ENCODE peak calls at places on chromosome 10, in eight cellular contexts. One of them, this sample, is unnamed.

GRCh38 chr10:90302758-90303443 is 554.9 kb downstream of the HTR7 start:
- DNase-seq in T-helper 9 cell: no peak
- DNase-seq in neural crest cell: no peak
- DNase-seq in substantia nigra: no peak
- DNase-seq in ecto neural progenitor cell: no peak
- DNase-seq in NCI-H1105 treated with DMSO at 0.1 percent for 48 hours: no peak
- DNase-seq in cardiac muscle cell: no peak
- DNase-seq in DMS153: no peak
- DNase-seq in this sample: no peak

GRCh38 chr10:57983226-57983870 is 284.3 kb downstream of the IPMK start:
- DNase-seq in DMS153: no peak
- DNase-seq in cardiac muscle cell: no peak
- DNase-seq in ecto neural progenitor cell: no peak
- DNase-seq in T-helper 9 cell: no peak
- DNase-seq in neural crest cell: no peak
- DNase-seq in substantia nigra: no peak
- DNase-seq in NCI-H1105 treated with DMSO at 0.1 percent for 48 hours: no peak
- DNase-seq in this sample: no peak

GRCh38 chr10:4283841-4284610 is 499.0 kb upstream of the KLF6 start:
- DNase-seq in DMS153: no peak
- DNase-seq in cardiac muscle cell: peak
- DNase-seq in neural crest cell: no peak
- DNase-seq in NCI-H1105 treated with DMSO at 0.1 percent for 48 hours: no peak
- DNase-seq in T-helper 9 cell: no peak
- DNase-seq in substantia nigra: no peak
- DNase-seq in ecto neural progenitor cell: no peak
- DNase-seq in this sample: no peak

GRCh38 chr10:110790913-110791525 is 80.7 kb upstream of the PDCD4 start:
- DNase-seq in NCI-H1105 treated with DMSO at 0.1 percent for 48 hours: no peak
- DNase-seq in DMS153: no peak
- DNase-seq in ecto neural progenitor cell: no peak
- DNase-seq in substantia nigra: no peak
- DNase-seq in T-helper 9 cell: no peak
- DNase-seq in cardiac muscle cell: no peak
- DNase-seq in neural crest cell: no peak
- DNase-seq in this sample: peak

GRCh38 chr10:72796042-72796441 is 97.5 kb upstream of the OIT3 start:
- DNase-seq in T-helper 9 cell: no peak
- DNase-seq in cardiac muscle cell: no peak
- DNase-seq in neural crest cell: no peak
- DNase-seq in NCI-H1105 treated with DMSO at 0.1 percent for 48 hours: no peak
- DNase-seq in ecto neural progenitor cell: no peak
- DNase-seq in DMS153: no peak
- DNase-seq in substantia nigra: no peak
- DNase-seq in this sample: no peak

GRCh38 chr10:59234814-59235429 is 58.5 kb downstream of the PHYHIPL start:
- DNase-seq in T-helper 9 cell: no peak
- DNase-seq in substantia nigra: no peak
- DNase-seq in NCI-H1105 treated with DMSO at 0.1 percent for 48 hours: peak
- DNase-seq in cardiac muscle cell: peak
- DNase-seq in neural crest cell: peak
- DNase-seq in DMS153: no peak
- DNase-seq in ecto neural progenitor cell: no peak
- DNase-seq in this sample: peak

GRCh38 chr10:95389982-95390381 is 99.2 kb upstream of the PDLIM1 start:
- DNase-seq in cardiac muscle cell: no peak
- DNase-seq in NCI-H1105 treated with DMSO at 0.1 percent for 48 hours: no peak
- DNase-seq in ecto neural progenitor cell: no peak
- DNase-seq in substantia nigra: no peak
- DNase-seq in neural crest cell: no peak
- DNase-seq in T-helper 9 cell: no peak
- DNase-seq in DMS153: no peak
- DNase-seq in this sample: no peak

GRCh38 chr10:121698902-121699301 is 100.7 kb upstream of the FGFR2 start:
- DNase-seq in NCI-H1105 treated with DMSO at 0.1 percent for 48 hours: no peak
- DNase-seq in neural crest cell: no peak
- DNase-seq in T-helper 9 cell: no peak
- DNase-seq in DMS153: no peak
- DNase-seq in substantia nigra: no peak
- DNase-seq in cardiac muscle cell: no peak
- DNase-seq in ecto neural progenitor cell: no peak
- DNase-seq in this sample: no peak

GRCh38 chr10:46006219-46006618 is 24.2 kb downstream of the NCOA4 start:
- DNase-seq in neural crest cell: no peak
- DNase-seq in T-helper 9 cell: no peak
- DNase-seq in substantia nigra: no peak
- DNase-seq in cardiac muscle cell: no peak
- DNase-seq in NCI-H1105 treated with DMSO at 0.1 percent for 48 hours: no peak
- DNase-seq in DMS153: no peak
- DNase-seq in ecto neural progenitor cell: no peak
- DNase-seq in this sample: no peak

GRCh38 chr10:128324058-128324457 is 197.8 kb upstream of the MKI67 start:
- DNase-seq in cardiac muscle cell: peak
- DNase-seq in T-helper 9 cell: no peak
- DNase-seq in NCI-H1105 treated with DMSO at 0.1 percent for 48 hours: no peak
- DNase-seq in ecto neural progenitor cell: peak
- DNase-seq in substantia nigra: no peak
- DNase-seq in DMS153: peak
- DNase-seq in neural crest cell: peak
- DNase-seq in this sample: peak

GRCh38 chr10:89337493-89337892 is 9.7 kb downstream of the IFIT3 start:
- DNase-seq in NCI-H1105 treated with DMSO at 0.1 percent for 48 hours: no peak
- DNase-seq in ecto neural progenitor cell: no peak
- DNase-seq in substantia nigra: no peak
- DNase-seq in DMS153: no peak
- DNase-seq in T-helper 9 cell: no peak
- DNase-seq in cardiac muscle cell: no peak
- DNase-seq in neural crest cell: no peak
- DNase-seq in this sample: no peak

GRCh38 chr10:104450954-104451353 is 97.3 kb downstream of the CFAP58 start:
- DNase-seq in substantia nigra: no peak
- DNase-seq in NCI-H1105 treated with DMSO at 0.1 percent for 48 hours: no peak
- DNase-seq in cardiac muscle cell: no peak
- DNase-seq in ecto neural progenitor cell: no peak
- DNase-seq in T-helper 9 cell: no peak
- DNase-seq in neural crest cell: no peak
- DNase-seq in DMS153: no peak
- DNase-seq in this sample: no peak

GRCh38 chr10:75191821-75192568 is 18.6 kb upstream of the VDAC2 start:
- DNase-seq in NCI-H1105 treated with DMSO at 0.1 percent for 48 hours: no peak
- DNase-seq in T-helper 9 cell: no peak
- DNase-seq in DMS153: no peak
- DNase-seq in neural crest cell: no peak
- DNase-seq in substantia nigra: no peak
- DNase-seq in cardiac muscle cell: no peak
- DNase-seq in ecto neural progenitor cell: no peak
- DNase-seq in this sample: peak

GRCh38 chr10:28681345-28681763 is 4.0 kb downstream of the BAMBI start:
- DNase-seq in neural crest cell: no peak
- DNase-seq in T-helper 9 cell: no peak
- DNase-seq in DMS153: no peak
- DNase-seq in cardiac muscle cell: peak
- DNase-seq in NCI-H1105 treated with DMSO at 0.1 percent for 48 hours: no peak
- DNase-seq in ecto neural progenitor cell: no peak
- DNase-seq in substantia nigra: no peak
- DNase-seq in this sample: peak

GRCh38 chr10:127492607-127493250 is 56.4 kb upstream of the NPS start:
- DNase-seq in cardiac muscle cell: peak
- DNase-seq in DMS153: no peak
- DNase-seq in neural crest cell: no peak
- DNase-seq in NCI-H1105 treated with DMSO at 0.1 percent for 48 hours: no peak
- DNase-seq in ecto neural progenitor cell: no peak
- DNase-seq in T-helper 9 cell: no peak
- DNase-seq in substantia nigra: no peak
- DNase-seq in this sample: no peak

GRCh38 chr10:12350925-12351324 is 1.6 kb downstream of the CAMK1D start:
- DNase-seq in NCI-H1105 treated with DMSO at 0.1 percent for 48 hours: no peak
- DNase-seq in T-helper 9 cell: no peak
- DNase-seq in ecto neural progenitor cell: no peak
- DNase-seq in DMS153: no peak
- DNase-seq in neural crest cell: no peak
- DNase-seq in cardiac muscle cell: no peak
- DNase-seq in substantia nigra: no peak
- DNase-seq in this sample: no peak

GRCh38 chr10:14843327-14843988 is 5.4 kb downstream of the HSPA14 start:
- DNase-seq in substantia nigra: no peak
- DNase-seq in DMS153: no peak
- DNase-seq in T-helper 9 cell: no peak
- DNase-seq in cardiac muscle cell: no peak
- DNase-seq in neural crest cell: no peak
- DNase-seq in NCI-H1105 treated with DMSO at 0.1 percent for 48 hours: no peak
- DNase-seq in ecto neural progenitor cell: no peak
- DNase-seq in this sample: no peak

GRCh38 chr10:1668347-1668746 is 69.0 kb downstream of the ADARB2 start:
- DNase-seq in cardiac muscle cell: no peak
- DNase-seq in ecto neural progenitor cell: no peak
- DNase-seq in T-helper 9 cell: no peak
- DNase-seq in neural crest cell: no peak
- DNase-seq in substantia nigra: no peak
- DNase-seq in DMS153: no peak
- DNase-seq in NCI-H1105 treated with DMSO at 0.1 percent for 48 hours: no peak
- DNase-seq in this sample: no peak

GRCh38 chr10:70886921-70887665 is 1.3 kb downstream of the PCBD1 start:
- DNase-seq in cardiac muscle cell: no peak
- DNase-seq in neural crest cell: no peak
- DNase-seq in DMS153: no peak
- DNase-seq in T-helper 9 cell: no peak
- DNase-seq in substantia nigra: no peak
- DNase-seq in ecto neural progenitor cell: no peak
- DNase-seq in NCI-H1105 treated with DMSO at 0.1 percent for 48 hours: no peak
- DNase-seq in this sample: no peak

GRCh38 chr10:133278577-133279265 is 2.1 kb upstream of the ADAM8 start:
- DNase-seq in DMS153: peak
- DNase-seq in neural crest cell: no peak
- DNase-seq in substantia nigra: no peak
- DNase-seq in T-helper 9 cell: peak
- DNase-seq in cardiac muscle cell: peak
- DNase-seq in NCI-H1105 treated with DMSO at 0.1 percent for 48 hours: no peak
- DNase-seq in ecto neural progenitor cell: no peak
- DNase-seq in this sample: peak

This sample was measured in Caco-2.